ENCODE peak calls at places on chromosomes 7 and 10, in six cellular contexts. M is stimulated activated CD4-positive, alpha-beta T cell treated with anti-CD3 and anti-CD28 coated beads, Interleukin-2, amount 100 ng/mL, for 48 hours; Y is B cell; L is AG08396; T is G401; V is AG10803. W is an unnamed sample.

GRCh38 chr7:43198599-43199090 is 86.2 kb downstream of the HECW1 start:
- DNase-seq in M (no peak), Y (no peak), L (no peak), T (no peak), V (no peak), W (no peak)

GRCh38 chr10:69994262-69994661 is 58.4 kb upstream of the MACROH2A2 start:
- DNase-seq in M (no peak), Y (no peak), L (peak; percentile 82), T (peak; percentile 24), V (peak; percentile 23), W (no peak)

GRCh38 chr7:47610506-47611044 is 28.7 kb upstream of the TNS3 start:
- DNase-seq in M (no peak), Y (no peak), L (peak; percentile 47), T (no peak), V (peak; percentile 90), W (peak; percentile 60)

GRCh38 chr10:13592306-13592705 is 5.5 kb downstream of the PRPF18 start:
- DNase-seq in M (no peak), Y (no peak), L (no peak), T (no peak), V (no peak), W (no peak)

GRCh38 chr10:78541528-78542470 is 508.1 kb downstream of the RPS24 start:
- DNase-seq in M (no peak), Y (peak; percentile 33), L (no peak), T (no peak), V (peak; percentile 37), W (no peak)

GRCh38 chr7:115356139-115356746 is 434.3 kb downstream of the MDFIC start:
- DNase-seq in M (no peak), Y (no peak), L (peak; percentile 4), T (no peak), V (no peak), W (peak; percentile 39)

GRCh38 chr7:92279429-92280031 is 33.8 kb downstream of the ANKIB1 start:
- DNase-seq in M (no peak), Y (no peak), L (no peak), T (no peak), V (no peak), W (no peak)

GRCh38 chr10:79457256-79457785 is 11.9 kb upstream of the ZCCHC24 start:
- DNase-seq in M (no peak), Y (no peak), L (no peak), T (no peak), V (no peak), W (no peak)

GRCh38 chr7:88226886-88227516 is 7.2 kb upstream of the SRI start:
- DNase-seq in M (no peak), Y (no peak), L (peak; percentile 22), T (no peak), V (peak; percentile 20), W (no peak)

GRCh38 chr10:86992929-86993328 is 24.6 kb downstream of the ADIRF start:
- DNase-seq in M (no peak), Y (no peak), L (no peak), T (no peak), V (no peak), W (no peak)

GRCh38 chr7:68440870-68441269 is 1157.4 kb upstream of the AUTS2 start:
- DNase-seq in M (no peak), Y (no peak), L (no peak), T (no peak), V (no peak), W (peak; percentile 28)

GRCh38 chr10:188546-188945 is 53.3 kb downstream of the ZMYND11 start:
- DNase-seq in M (no peak), Y (no peak), L (no peak), T (no peak), V (no peak), W (no peak)

GRCh38 chr10:79046991-79047874 is 21.5 kb upstream of the ZMIZ1 start:
- DNase-seq in M (no peak), Y (peak; percentile 36), L (no peak), T (no peak), V (no peak), W (no peak)

GRCh38 chr7:15845868-15846267 is 159.4 kb upstream of the MEOX2 start:
- DNase-seq in M (no peak), Y (no peak), L (no peak), T (no peak), V (no peak), W (no peak)

GRCh38 chr7:144487906-144488305 is 84.4 kb upstream of the NOBOX start:
- DNase-seq in M (no peak), Y (no peak), L (no peak), T (no peak), V (no peak), W (no peak)

GRCh38 chr10:15485684-15486316 is 114.7 kb upstream of the FAM171A1 start:
- DNase-seq in M (no peak), Y (no peak), L (peak; percentile 38), T (no peak), V (peak; percentile 88), W (no peak)

GRCh38 chr10:121511943-121512342 is 86.3 kb downstream of the FGFR2 start:
- DNase-seq in M (no peak), Y (no peak), L (no peak), T (no peak), V (no peak), W (no peak)

GRCh38 chr7:4203786-4204185 is 478.3 kb upstream of the FOXK1 start:
- DNase-seq in M (no peak), Y (no peak), L (no peak), T (no peak), V (no peak), W (no peak)

GRCh38 chr7:99095698-99096097 is 48.2 kb downstream of the SMURF1 start:
- DNase-seq in M (no peak), Y (no peak), L (no peak), T (peak; percentile 24), V (no peak), W (no peak)

GRCh38 chr7:157663061-157663863 is 326.5 kb downstream of the DNAJB6 start:
- DNase-seq in M (no peak), Y (no peak), L (no peak), T (no peak), V (no peak), W (no peak)

GRCh38 chr7:148623586-148624282 is 33.2 kb downstream of the C7orf33 start:
- DNase-seq in M (no peak), Y (no peak), L (peak; percentile 37), T (no peak), V (peak; percentile 82), W (peak; percentile 28)

GRCh38 chr7:126026421-126027088 is 1096.9 kb upstream of the POT1 start:
- DNase-seq in M (no peak), Y (no peak), L (no peak), T (no peak), V (no peak), W (peak; percentile 16)

GRCh38 chr7:2232766-2233520 is at the start of gene MAD1L1:
- DNase-seq in M (peak; percentile 89), Y (peak; percentile 87), L (peak; percentile 97), T (peak; percentile 89), V (peak; percentile 86), W (peak; percentile 90)

GRCh38 chr7:6367701-6368211 is 80.0 kb downstream of the DAGLB start:
- DNase-seq in M (no peak), Y (no peak), L (no peak), T (no peak), V (peak; percentile 46), W (no peak)

GRCh38 chr7:266851-267840 is 22.8 kb upstream of the FOXL3 start:
- DNase-seq in M (no peak), Y (no peak), L (no peak), T (peak; percentile 12), V (no peak), W (peak; percentile 22)

GRCh38 chr7:91041901-91042457 is 222.3 kb upstream of the FZD1 start:
- DNase-seq in M (no peak), Y (no peak), L (no peak), T (no peak), V (no peak), W (no peak)